ENCODE peak calls at places on chromosome 16, in eight cellular contexts. V, E, X, Q, D, C, Z and K are unnamed samples.

GRCh38 chr16:1125471-1125870 is 27.4 kb upstream of the CACNA1H start:
- DNase-seq in Q (peak), Z (peak), X (no peak), E (no peak), V (no peak), D (no peak), C (no peak), K (no peak)

GRCh38 chr16:83998091-83998490 is 30.0 kb downstream of the NECAB2 start:
- DNase-seq in X (no peak), C (no peak), V (no peak), E (no peak), Z (no peak), Q (no peak), D (no peak), K (no peak)

GRCh38 chr16:85418978-85419491 is 194.1 kb upstream of the GSE1 start:
- DNase-seq in X (no peak), Q (no peak), E (no peak), D (no peak), Z (no peak), V (no peak), C (no peak), K (no peak)

GRCh38 chr16:71895679-71896385 is 501 bp downstream of the IST1 start:
- DNase-seq in X (peak), V (no peak), Q (no peak), C (no peak), E (peak), Z (no peak), D (peak), K (no peak)

GRCh38 chr16:67277294-67277998 is 1.9 kb upstream of the PLEKHG4 start:
- DNase-seq in X (peak), C (peak), V (peak), E (no peak), Z (no peak), Q (no peak), D (peak), K (peak)

GRCh38 chr16:73202176-73202729 is 154.3 kb upstream of the ZFHX3 start:
- DNase-seq in E (no peak), V (no peak), X (no peak), D (no peak), Q (no peak), Z (no peak), C (no peak), K (no peak)

GRCh38 chr16:50616386-50616785 is 64.7 kb downstream of the SNX20 start:
- DNase-seq in Z (no peak), Q (no peak), D (no peak), X (no peak), E (no peak), C (no peak), V (no peak), K (no peak)

GRCh38 chr16:911604-912321 is 59.0 kb downstream of the LMF1 start:
- DNase-seq in Q (no peak), C (no peak), D (no peak), V (no peak), E (no peak), Z (no peak), X (no peak), K (no peak)

GRCh38 chr16:47978491-47979490 is 177.0 kb downstream of the ABCC12 start:
- DNase-seq in V (no peak), Z (no peak), Q (no peak), D (no peak), C (no peak), X (no peak), E (peak), K (no peak)

GRCh38 chr16:86570542-86571196 is 4.0 kb downstream of the FOXC2 start:
- DNase-seq in V (no peak), X (no peak), Q (no peak), C (no peak), D (no peak), E (no peak), Z (no peak), K (no peak)

GRCh38 chr16:28574925-28575324 is 21.2 kb downstream of the SGF29 start:
- DNase-seq in Q (no peak), E (no peak), V (no peak), Z (no peak), X (no peak), D (no peak), C (no peak), K (no peak)

GRCh38 chr16:14658063-14658462 is 25.3 kb downstream of the BFAR start:
- DNase-seq in Q (no peak), C (no peak), E (peak), V (no peak), X (no peak), Z (no peak), D (peak), K (no peak)

GRCh38 chr16:10964039-10964890 is 19.9 kb downstream of the CLEC16A start:
- DNase-seq in Z (peak), D (peak), X (peak), E (peak), C (peak), Q (peak), V (no peak), K (peak)

GRCh38 chr16:6153901-6154300 is 1056.3 kb upstream of the EEF2KMT start:
- DNase-seq in D (no peak), X (no peak), E (no peak), Z (no peak), V (no peak), C (no peak), Q (no peak), K (no peak)

GRCh38 chr16:1299868-1300203 is 9.6 kb upstream of the UBE2I start:
- DNase-seq in C (no peak), E (no peak), X (no peak), D (no peak), V (no peak), Q (no peak), Z (no peak), K (no peak)

GRCh38 chr16:86391987-86392386 is 118.3 kb upstream of the FOXF1 start:
- DNase-seq in E (no peak), Q (no peak), X (no peak), Z (no peak), C (peak), V (no peak), D (no peak), K (no peak)

GRCh38 chr16:3983081-3983520 is 102.6 kb upstream of the CREBBP start:
- DNase-seq in E (peak), Q (peak), X (peak), C (peak), D (peak), Z (peak), V (no peak), K (no peak)

GRCh38 chr16:56931769-56932587 is at the start of gene HERPUD1:
- DNase-seq in D (peak), X (peak), V (no peak), Z (peak), Q (peak), C (peak), E (peak), K (peak)

GRCh38 chr16:84582958-84583516 is 34.8 kb downstream of the COTL1 start:
- DNase-seq in E (no peak), V (no peak), C (no peak), Q (no peak), X (peak), D (peak), Z (no peak), K (no peak)

GRCh38 chr16:50300942-50301625 is 34.7 kb downstream of the ADCY7 start:
- DNase-seq in Q (no peak), Z (no peak), C (no peak), E (no peak), X (no peak), V (no peak), D (no peak), K (no peak)

GRCh38 chr16:68070249-68070725 is 14.9 kb upstream of the NFATC3 start:
- DNase-seq in X (no peak), V (no peak), Q (no peak), C (no peak), Z (no peak), E (no peak), D (no peak), K (peak)

GRCh38 chr16:20074089-20074956 is 633 bp upstream of the GPR139 start:
- DNase-seq in V (no peak), D (no peak), Q (no peak), E (no peak), X (no peak), C (no peak), Z (no peak), K (no peak)

GRCh38 chr16:70582280-70582978 is 58.8 kb downstream of the SF3B3 start:
- DNase-seq in Q (no peak), D (no peak), X (no peak), Z (no peak), E (peak), V (no peak), C (no peak), K (no peak)

GRCh38 chr16:30839523-30840227 is 52.7 kb upstream of the ZNF629 start:
- DNase-seq in X (peak), C (no peak), E (no peak), V (no peak), D (no peak), Z (no peak), Q (no peak), K (no peak)

GRCh38 chr16:31451681-31452351 is 7.5 kb upstream of the ARMC5 start:
- DNase-seq in C (peak), Q (peak), V (no peak), E (peak), D (peak), X (no peak), Z (peak), K (peak)

GRCh38 chr16:5064915-5065314 is 841 bp downstream of the C16orf89 start:
- DNase-seq in Q (no peak), X (peak), C (no peak), E (no peak), D (no peak), Z (no peak), V (no peak), K (no peak)

GRCh38 chr16:85136705-85137322 is 24.5 kb upstream of the CIBAR2 start:
- DNase-seq in V (no peak), Q (no peak), Z (no peak), X (peak), D (peak), C (no peak), E (peak), K (no peak)

GRCh38 chr16:75272097-75272548 is 20.7 kb upstream of the BCAR1 start:
- DNase-seq in D (no peak), X (no peak), C (no peak), Z (peak), E (no peak), Q (no peak), V (no peak), K (no peak)

GRCh38 chr16:54882556-54882955 is 48.1 kb upstream of the IRX5 start:
- DNase-seq in C (no peak), V (no peak), E (no peak), D (no peak), Q (no peak), Z (no peak), X (no peak), K (no peak)

GRCh38 chr16:67833418-67834241 is 8.5 kb upstream of the THAP11 start:
- DNase-seq in V (no peak), X (peak), Q (peak), Z (peak), C (peak), D (peak), E (peak), K (peak)

GRCh38 chr16:85645021-85645589 is 32.0 kb downstream of the GSE1 start:
- DNase-seq in Z (no peak), V (no peak), X (no peak), E (no peak), C (no peak), D (no peak), Q (no peak), K (no peak)

GRCh38 chr16:77541131-77541530 is 106.3 kb upstream of the ADAMTS18 start:
- DNase-seq in C (no peak), X (no peak), Q (no peak), E (no peak), Z (no peak), V (no peak), D (no peak), K (no peak)

GRCh38 chr16:46649571-46649970 is 28.4 kb upstream of the SHCBP1 start:
- DNase-seq in X (no peak), V (no peak), C (no peak), D (no peak), E (no peak), Z (no peak), Q (no peak), K (no peak)

GRCh38 chr16:80027007-80027965 is 426.7 kb upstream of the MAF start:
- DNase-seq in Z (peak), V (peak), E (no peak), D (peak), X (peak), Q (no peak), C (peak), K (no peak)

GRCh38 chr16:27436921-27437650 is 35.1 kb downstream of the IL21R start:
- DNase-seq in C (no peak), D (no peak), Q (no peak), X (no peak), V (no peak), E (no peak), Z (no peak), K (no peak)

GRCh38 chr16:85481206-85481605 is 131.9 kb upstream of the GSE1 start:
- DNase-seq in X (no peak), Z (no peak), D (no peak), C (no peak), E (no peak), Q (no peak), V (no peak), K (no peak)

GRCh38 chr16:89038221-89038721 is 55.4 kb upstream of the ACSF3 start:
- DNase-seq in Z (no peak), C (no peak), E (peak), D (no peak), X (no peak), Q (no peak), V (no peak), K (no peak)